ENCODE peak calls at places on chromosome 9, in four cellular contexts. One of them, this sample, is unnamed.

GRCh38 chr9:93096811-93097382 is 880 bp downstream of the CARD19 start:
- DNase-seq in HepG2: no peak
- DNase-seq in GM12878: no peak
- DNase-seq in K562: no peak
- DNase-seq in this sample: no peak

GRCh38 chr9:92189782-92190535 is 74.7 kb upstream of the SPTLC1 start:
- DNase-seq in K562: no peak
- DNase-seq in HepG2: no peak
- DNase-seq in GM12878: no peak
- DNase-seq in this sample: no peak

GRCh38 chr9:86751207-86751606 is 196.1 kb downstream of the GAS1 start:
- DNase-seq in GM12878: no peak
- DNase-seq in HepG2: no peak
- DNase-seq in K562: no peak
- DNase-seq in this sample: no peak

GRCh38 chr9:33840381-33840780 is 23.4 kb downstream of the UBE2R2 start:
- DNase-seq in HepG2: no peak
- DNase-seq in GM12878: no peak
- DNase-seq in K562: no peak
- DNase-seq in this sample: no peak

GRCh38 chr9:18014556-18014955 is 435.7 kb downstream of the SH3GL2 start:
- DNase-seq in GM12878: no peak
- DNase-seq in K562: no peak
- DNase-seq in HepG2: no peak
- DNase-seq in this sample: no peak

GRCh38 chr9:99096409-99096808 is 8.5 kb upstream of the TGFBR1 start:
- DNase-seq in HepG2: no peak
- DNase-seq in K562: no peak
- DNase-seq in GM12878: no peak
- DNase-seq in this sample: no peak

GRCh38 chr9:86766912-86767311 is 180.4 kb downstream of the GAS1 start:
- DNase-seq in HepG2: peak; percentile 13
- DNase-seq in GM12878: no peak
- DNase-seq in K562: no peak
- DNase-seq in this sample: peak; percentile 20

GRCh38 chr9:98708933-98709911 is at the start of gene GABBR2:
- DNase-seq in HepG2: no peak
- DNase-seq in K562: peak; percentile 25
- DNase-seq in GM12878: no peak
- DNase-seq in this sample: peak; percentile 36

GRCh38 chr9:101027733-101028345 is 688 bp upstream of the PLPPR1 start:
- DNase-seq in K562: no peak
- DNase-seq in GM12878: no peak
- DNase-seq in HepG2: peak; percentile 67
- DNase-seq in this sample: no peak

GRCh38 chr9:100911273-100911672 is 117.3 kb upstream of the PLPPR1 start:
- DNase-seq in HepG2: no peak
- DNase-seq in GM12878: no peak
- DNase-seq in K562: no peak
- DNase-seq in this sample: no peak

GRCh38 chr9:85610074-85610855 is 131.5 kb downstream of the AGTPBP1 start:
- DNase-seq in GM12878: peak; percentile 44
- DNase-seq in K562: peak; percentile 65
- DNase-seq in HepG2: peak; percentile 60
- DNase-seq in this sample: peak; percentile 70

GRCh38 chr9:88578486-88579362 is 43.7 kb downstream of the NXNL2 start:
- DNase-seq in GM12878: peak; percentile 7
- DNase-seq in K562: peak; percentile 67
- DNase-seq in HepG2: peak; percentile 39
- DNase-seq in this sample: peak; percentile 89

GRCh38 chr9:129776938-129777768 is 24.3 kb upstream of the PTGES start:
- DNase-seq in GM12878: no peak
- DNase-seq in K562: peak; percentile 96
- DNase-seq in HepG2: peak; percentile 67
- DNase-seq in this sample: peak; percentile 35

GRCh38 chr9:136212345-136212950 is 7.5 kb upstream of the LHX3 start:
- DNase-seq in K562: no peak
- DNase-seq in HepG2: no peak
- DNase-seq in GM12878: no peak
- DNase-seq in this sample: no peak

GRCh38 chr9:38091310-38092199 is 22.5 kb upstream of the SHB start:
- DNase-seq in GM12878: no peak
- DNase-seq in HepG2: no peak
- DNase-seq in K562: no peak
- DNase-seq in this sample: no peak

GRCh38 chr9:38090170-38090569 is 21.1 kb upstream of the SHB start:
- DNase-seq in HepG2: no peak
- DNase-seq in GM12878: no peak
- DNase-seq in K562: no peak
- DNase-seq in this sample: no peak

GRCh38 chr9:38092200-38092524 is 23.1 kb upstream of the SHB start:
- DNase-seq in HepG2: no peak
- DNase-seq in GM12878: no peak
- DNase-seq in K562: no peak
- DNase-seq in this sample: no peak

GRCh38 chr9:38087934-38088925 is 19.2 kb upstream of the SHB start:
- DNase-seq in GM12878: no peak
- DNase-seq in HepG2: peak; percentile 39
- DNase-seq in K562: peak; percentile 81
- DNase-seq in this sample: peak; percentile 85

GRCh38 chr9:38089387-38090165 is 20.5 kb upstream of the SHB start:
- DNase-seq in HepG2: no peak
- DNase-seq in GM12878: no peak
- DNase-seq in K562: no peak
- DNase-seq in this sample: no peak
- TF ChIP-seq FOXK2 in HepG2: no peak
- TF ChIP-seq FOXK2 in GM12878: no peak
- TF ChIP-seq FOXK2 in K562: no peak
- TF ChIP-seq FOXK2 in this sample: no peak

GRCh38 chr9:132879443-132880310 is 979 bp downstream of the SPACA9 start:
- DNase-seq in GM12878: no peak
- DNase-seq in K562: no peak
- DNase-seq in HepG2: no peak
- DNase-seq in this sample: no peak

GRCh38 chr9:132877447-132877817 is 652 bp downstream of the AK8 start:
- DNase-seq in HepG2: no peak
- DNase-seq in K562: no peak
- DNase-seq in GM12878: no peak
- DNase-seq in this sample: no peak

GRCh38 chr9:132878695-132879064 is at the start of gene SPACA9:
- DNase-seq in HepG2: no peak
- DNase-seq in GM12878: no peak
- DNase-seq in K562: peak; percentile 55
- DNase-seq in this sample: peak; percentile 72

GRCh38 chr9:132876849-132877248 is 1.2 kb downstream of the AK8 start:
- DNase-seq in HepG2: no peak
- DNase-seq in K562: no peak
- DNase-seq in GM12878: no peak
- DNase-seq in this sample: no peak

GRCh38 chr9:132877818-132878694 is at the start of gene AK8:
- DNase-seq in HepG2: peak; percentile 23
- DNase-seq in GM12878: no peak
- DNase-seq in K562: peak; percentile 86
- DNase-seq in this sample: peak; percentile 96
- TF ChIP-seq BHLHE40 in HepG2: no peak
- TF ChIP-seq BHLHE40 in GM12878: no peak
- TF ChIP-seq BHLHE40 in K562: peak; percentile 37
- TF ChIP-seq BHLHE40 in this sample: no peak

DNA sequence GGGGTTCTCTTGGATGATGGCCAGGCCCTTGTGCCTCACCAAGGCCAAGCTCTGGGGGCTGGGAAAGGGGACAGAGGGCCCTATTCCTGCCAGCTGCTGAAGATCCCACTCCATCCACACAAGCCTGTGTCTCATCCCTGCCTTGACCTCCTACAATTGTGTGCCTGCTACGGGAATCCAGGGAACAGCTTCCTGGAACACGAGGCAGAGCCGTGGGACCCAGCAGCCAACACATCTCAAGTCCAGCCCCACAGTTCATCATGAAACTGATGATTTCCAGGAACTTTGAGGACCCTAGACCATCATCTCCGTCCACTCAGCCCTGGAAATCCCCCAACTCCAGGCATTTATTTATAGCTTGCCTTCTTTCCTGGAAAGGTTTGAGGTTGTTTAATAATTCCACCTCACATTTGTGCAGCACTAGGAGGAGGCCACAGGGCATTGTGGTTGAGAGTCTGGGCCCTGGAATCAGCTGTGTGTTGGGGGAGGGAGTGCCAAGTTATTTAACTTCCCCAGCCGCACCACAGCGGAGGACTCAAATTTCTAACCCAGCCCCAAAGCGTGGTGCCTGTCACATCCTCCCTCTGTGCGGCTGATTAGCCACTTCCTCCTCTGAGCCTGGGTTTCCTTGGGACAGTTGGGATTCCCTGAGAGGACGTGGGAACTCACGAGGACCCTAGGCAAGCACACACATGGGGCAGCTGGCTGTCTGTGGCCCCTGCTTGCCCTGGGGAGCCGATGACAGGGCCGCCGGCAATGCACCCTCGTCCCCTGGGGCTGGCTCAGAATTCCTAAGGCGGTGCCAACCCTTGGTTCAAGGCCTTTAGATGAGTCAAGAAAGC is 58.2 kb upstream of the GGTA1 start:
- DNase-seq in K562: peak; percentile 42
- DNase-seq in HepG2: no peak
- DNase-seq in GM12878: peak; percentile 25
- DNase-seq in this sample: peak; percentile 41
- TF ChIP-seq FOXK2 in K562: no peak
- TF ChIP-seq FOXK2 in HepG2: no peak
- TF ChIP-seq FOXK2 in GM12878: no peak
- TF ChIP-seq FOXK2 in this sample: no peak

DNA sequence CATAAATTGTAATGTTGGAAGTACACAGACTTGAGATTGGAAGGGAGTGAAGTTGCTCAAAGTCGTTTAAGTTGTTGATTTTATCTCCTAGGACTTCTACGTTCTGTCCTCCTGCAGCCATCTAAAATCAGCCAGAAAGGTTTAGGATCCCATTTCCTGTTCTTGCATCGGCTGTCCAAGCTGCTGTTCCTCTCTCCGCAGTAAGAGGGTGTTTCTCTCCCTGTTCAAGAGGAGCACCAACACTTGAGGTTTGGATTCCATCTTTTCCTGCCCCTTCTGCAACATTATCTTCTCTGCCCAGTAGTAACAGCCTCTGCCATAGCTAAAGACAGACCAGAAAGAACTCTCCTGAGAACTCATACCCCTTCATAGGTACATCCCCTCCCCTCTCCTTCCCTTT is 373.4 kb downstream of the GADD45G start:
- DNase-seq in K562: peak; percentile 1
- DNase-seq in HepG2: no peak
- DNase-seq in GM12878: no peak
- DNase-seq in this sample: peak; percentile 62
- TF ChIP-seq BHLHE40 in K562: no peak
- TF ChIP-seq BHLHE40 in HepG2: no peak
- TF ChIP-seq BHLHE40 in GM12878: no peak
- TF ChIP-seq BHLHE40 in this sample: no peak

GRCh38 chr9:2289234-2289755 is 274.1 kb downstream of the SMARCA2 start:
- DNase-seq in K562: no peak
- DNase-seq in GM12878: no peak
- DNase-seq in HepG2: no peak
- DNase-seq in this sample: no peak

GRCh38 chr9:2292733-2293132 is 277.6 kb downstream of the SMARCA2 start:
- DNase-seq in GM12878: no peak
- DNase-seq in K562: no peak
- DNase-seq in HepG2: no peak
- DNase-seq in this sample: no peak

GRCh38 chr9:2288309-2288708 is 273.2 kb downstream of the SMARCA2 start:
- DNase-seq in GM12878: no peak
- DNase-seq in K562: no peak
- DNase-seq in HepG2: no peak
- DNase-seq in this sample: no peak

GRCh38 chr9:2290382-2290781 is 275.2 kb downstream of the SMARCA2 start:
- DNase-seq in HepG2: no peak
- DNase-seq in K562: no peak
- DNase-seq in GM12878: no peak
- DNase-seq in this sample: no peak

DNA sequence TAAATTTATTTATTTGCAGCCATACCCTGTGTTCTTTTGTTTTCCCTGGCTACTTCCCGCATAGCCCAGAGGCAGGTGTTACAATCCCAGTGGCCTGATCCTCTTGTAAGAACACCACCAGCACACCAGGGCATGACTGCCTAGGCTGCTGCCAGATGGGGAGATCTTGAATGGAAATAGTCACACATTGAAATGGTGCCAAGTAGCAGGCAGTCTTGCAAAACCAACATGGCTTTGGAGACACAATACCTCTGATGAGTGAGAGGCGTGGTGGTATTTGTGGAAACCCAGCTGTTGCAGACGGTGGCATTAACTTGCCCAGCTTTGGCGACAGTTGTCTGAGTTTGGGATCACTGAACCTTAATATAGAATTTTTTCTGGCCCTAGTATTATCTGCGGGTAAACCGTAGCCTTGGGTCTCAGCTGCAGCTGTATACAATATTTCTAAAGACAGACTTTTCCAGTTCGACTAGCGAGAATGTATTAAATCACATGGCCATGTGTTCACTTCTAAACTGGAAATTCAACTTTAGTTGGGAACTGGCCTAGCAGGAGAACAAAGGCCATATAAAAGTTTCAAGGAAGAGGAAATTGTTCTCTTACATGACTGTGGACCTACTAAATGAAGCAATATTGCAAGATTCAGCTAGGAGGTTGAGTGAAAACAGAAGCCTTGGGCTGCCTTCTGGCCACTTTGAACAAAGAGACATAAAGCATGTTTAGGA is 277.0 kb downstream of the SMARCA2 start:
- DNase-seq in K562: no peak
- DNase-seq in HepG2: no peak
- DNase-seq in GM12878: no peak
- DNase-seq in this sample: no peak
- TF ChIP-seq FOXK2 in K562: no peak
- TF ChIP-seq FOXK2 in HepG2: no peak
- TF ChIP-seq FOXK2 in GM12878: no peak
- TF ChIP-seq FOXK2 in this sample: no peak

GRCh38 chr9:96251451-96251850 is 50.5 kb downstream of the HSD17B3 start:
- DNase-seq in HepG2: no peak
- DNase-seq in K562: no peak
- DNase-seq in GM12878: no peak
- DNase-seq in this sample: no peak
- TF ChIP-seq BHLHE40 in HepG2: no peak
- TF ChIP-seq BHLHE40 in K562: no peak
- TF ChIP-seq BHLHE40 in GM12878: no peak
- TF ChIP-seq BHLHE40 in this sample: no peak

GRCh38 chr9:21715408-21715807 is 87.0 kb upstream of the MTAP start:
- DNase-seq in K562: no peak
- DNase-seq in GM12878: no peak
- DNase-seq in HepG2: no peak
- DNase-seq in this sample: no peak
- TF ChIP-seq FOXK2 in K562: no peak
- TF ChIP-seq FOXK2 in GM12878: no peak
- TF ChIP-seq FOXK2 in HepG2: no peak
- TF ChIP-seq FOXK2 in this sample: no peak

GRCh38 chr9:76153372-76153771 is 240.9 kb downstream of the RFK start:
- DNase-seq in GM12878: no peak
- DNase-seq in HepG2: no peak
- DNase-seq in K562: no peak
- DNase-seq in this sample: no peak
- TF ChIP-seq BHLHE40 in GM12878: no peak
- TF ChIP-seq BHLHE40 in HepG2: no peak
- TF ChIP-seq BHLHE40 in K562: no peak
- TF ChIP-seq BHLHE40 in this sample: no peak

This sample was measured in HEK293T.